ENCODE peak calls at places on chromosomes 1 and 21, in five cellular contexts. O, R, T, B and A are unnamed samples.

GRCh38 chr1:206503591-206504362 is 3.6 kb upstream of the RASSF5 start:
- DNase-seq in O (no peak), R (peak), T (no peak), B (peak), A (no peak)

GRCh38 chr1:200973937-200974657 is 49.4 kb downstream of the KIF21B start:
- DNase-seq in O (no peak), R (no peak), T (no peak), B (no peak), A (no peak)

GRCh38 chr1:3393024-3393986 is 61.2 kb upstream of the ARHGEF16 start:
- DNase-seq in O (no peak), R (no peak), T (no peak), B (no peak), A (no peak)

GRCh38 chr1:19430121-19431068 is 54.9 kb downstream of the CAPZB start:
- DNase-seq in O (no peak), R (no peak), T (no peak), B (peak), A (no peak)

GRCh38 chr1:205513774-205514173 is 9.3 kb downstream of the CDK18 start:
- DNase-seq in O (no peak), R (no peak), T (no peak), B (no peak), A (no peak)

GRCh38 chr1:59163268-59164092 is 133.4 kb upstream of the FGGY start:
- DNase-seq in O (no peak), R (no peak), T (no peak), B (no peak), A (peak)

GRCh38 chr1:38153426-38154088 is 107.0 kb upstream of the POU3F1 start:
- DNase-seq in O (no peak), R (no peak), T (no peak), B (no peak), A (no peak)

GRCh38 chr21:42929969-42930368 is 4.5 kb upstream of the ERVH48-1 start:
- DNase-seq in O (no peak), R (no peak), T (no peak), B (no peak), A (no peak)

GRCh38 chr21:45116066-45116465 is 41.7 kb downstream of the ADARB1 start:
- DNase-seq in O (no peak), R (no peak), T (no peak), B (no peak), A (no peak)

GRCh38 chr1:17834561-17835100 is 79.5 kb downstream of the ACTL8 start:
- DNase-seq in O (no peak), R (no peak), T (no peak), B (no peak), A (no peak)

GRCh38 chr1:201166964-201167624 is 12.8 kb upstream of the TMEM9 start:
- DNase-seq in O (no peak), R (no peak), T (no peak), B (no peak), A (no peak)

GRCh38 chr1:43302721-43303476 is 2.1 kb downstream of the TIE1 start:
- DNase-seq in O (no peak), R (no peak), T (no peak), B (peak), A (no peak)

GRCh38 chr1:159937014-159937750 is 8.2 kb downstream of the IGSF9 start:
- DNase-seq in O (no peak), R (no peak), T (no peak), B (no peak), A (no peak)

GRCh38 chr1:167876597-167877175 is 37.2 kb downstream of the ADCY10 start:
- DNase-seq in O (no peak), R (no peak), T (no peak), B (no peak), A (no peak)

GRCh38 chr1:210653771-210654170 is 325.1 kb downstream of the HHAT start:
- DNase-seq in O (no peak), R (no peak), T (no peak), B (peak), A (peak)

GRCh38 chr21:45554477-45555175 is 12.4 kb upstream of the SLC19A1 start:
- DNase-seq in O (peak), R (peak), T (peak), B (peak), A (peak)

GRCh38 chr1:89260042-89260441 is 12.6 kb downstream of the GBP5 start:
- DNase-seq in O (no peak), R (no peak), T (no peak), B (no peak), A (no peak)

GRCh38 chr1:78884685-78885452 is 121.7 kb downstream of the ADGRL4 start:
- DNase-seq in O (no peak), R (no peak), T (no peak), B (peak), A (peak)

GRCh38 chr1:178037510-178038253 is 56.2 kb upstream of the RASAL2 start:
- DNase-seq in O (peak), R (no peak), T (no peak), B (peak), A (no peak)

GRCh38 chr1:229229721-229230135 is 41.2 kb upstream of the RAB4A start:
- DNase-seq in O (peak), R (no peak), T (no peak), B (peak), A (no peak)

GRCh38 chr1:196001188-196001587 is 607.1 kb downstream of the KCNT2 start:
- DNase-seq in O (no peak), R (no peak), T (no peak), B (no peak), A (no peak)

GRCh38 chr21:45539046-45539795 is 3.0 kb downstream of the SLC19A1 start:
- DNase-seq in O (no peak), R (no peak), T (no peak), B (no peak), A (no peak)

GRCh38 chr1:205448540-205449253 is 7.1 kb downstream of the BLACAT1 start:
- DNase-seq in O (no peak), R (no peak), T (no peak), B (no peak), A (no peak)

GRCh38 chr1:61344711-61345110 is 262.4 kb downstream of the NFIA start:
- DNase-seq in O (no peak), R (no peak), T (no peak), B (no peak), A (no peak)

GRCh38 chr1:205543351-205544305 is 39.2 kb downstream of the CDK18 start:
- DNase-seq in O (peak), R (no peak), T (no peak), B (peak), A (peak)

GRCh38 chr1:219666242-219666641 is 53.3 kb upstream of the ZC3H11B start:
- DNase-seq in O (peak), R (no peak), T (no peak), B (peak), A (no peak)

GRCh38 chr1:201471772-201472171 is 2.8 kb upstream of the PHLDA3 start:
- DNase-seq in O (no peak), R (no peak), T (no peak), B (no peak), A (no peak)

GRCh38 chr1:170074250-170075157 is at the start of gene KIFAP3:
- DNase-seq in O (peak), R (peak), T (peak), B (peak), A (peak)

GRCh38 chr21:41856572-41856971 is 22.6 kb downstream of the PRDM15 start:
- DNase-seq in O (no peak), R (no peak), T (no peak), B (no peak), A (no peak)

GRCh38 chr1:86365890-86366289 is 30.2 kb downstream of the ODF2L start:
- DNase-seq in O (no peak), R (no peak), T (no peak), B (no peak), A (no peak)

GRCh38 chr21:43802713-43803313 is 13.4 kb downstream of the RRP1 start:
- DNase-seq in O (no peak), R (no peak), T (no peak), B (no peak), A (no peak)

GRCh38 chr1:210882414-210883221 is 251.3 kb downstream of the KCNH1 start:
- DNase-seq in O (no peak), R (no peak), T (no peak), B (peak), A (no peak)

GRCh38 chr1:156072251-156072650 is 10.0 kb downstream of the MEX3A start:
- DNase-seq in O (no peak), R (no peak), T (no peak), B (no peak), A (no peak)